ENCODE peak calls at places on chromosomes 4 and X, in four cellular contexts. S is tibial nerve, N is HuH-7.5, E is WTC11. B is an unnamed sample.
A peak's percentile ranks its signal among the peaks of the same experiment; 100 is the strongest.

GRCh38 chr4:55272576-55272975 is 73.5 kb upstream of the SRD5A3 start:
- DNase-seq in S (no peak), N (no peak), E (no peak), B (no peak)

GRCh38 chrX:100649550-100650356 is 5.8 kb downstream of the SRPX2 start:
- DNase-seq in S (peak; percentile 67), N (no peak), E (peak; percentile 11), B (no peak)

GRCh38 chr4:70734971-70735370 is 13.2 kb downstream of the RUFY3 start:
- DNase-seq in N (no peak), E (no peak), S (no peak), B (no peak)

GRCh38 chr4:74545488-74545887 is 100.6 kb downstream of the AREG start:
- DNase-seq in N (no peak), E (no peak), S (no peak), B (no peak)

GRCh38 chr4:118869808-118870342 is 18.8 kb upstream of the SYNPO2 start:
- DNase-seq in N (no peak), E (no peak), S (no peak), B (no peak)

GRCh38 chrX:14030248-14030592 is 528 bp upstream of the GEMIN8 start:
- DNase-seq in S (no peak), E (no peak), N (no peak), B (peak; percentile 26)

GRCh38 chrX:72348247-72348979 is 42.7 kb upstream of the CITED1 start:
- DNase-seq in E (no peak), S (no peak), N (no peak), B (no peak)

GRCh38 chrX:64894454-64895038 is 81.7 kb downstream of the ZC4H2 start:
- DNase-seq in S (no peak), E (peak; percentile 57), N (no peak), B (peak; percentile 54)

GRCh38 chr4:111435986-111436744 is 709.1 kb upstream of the FAM241A start:
- DNase-seq in S (no peak), E (no peak), N (no peak), B (no peak)

GRCh38 chr4:1711906-1712215 is 258 bp downstream of the SLBP start:
- DNase-seq in E (no peak), N (no peak), S (no peak), B (no peak)

GRCh38 chr4:185642907-185643306 is 107.6 kb upstream of the PDLIM3 start:
- DNase-seq in E (no peak), N (no peak), S (no peak), B (no peak)